ENCODE peak calls at places on chromosomes 3 and 15, in five cellular contexts. One of them, this sample, is unnamed.

GRCh38 chr15:96344706-96345559 is 14.4 kb downstream of the NR2F2 start:
- DNase-seq in transverse colon: no peak
- DNase-seq in MM.1S: no peak
- DNase-seq in endodermal cell: peak; percentile 68
- DNase-seq in effector memory CD4-positive, alpha-beta T cell: no peak
- DNase-seq in this sample: no peak

GRCh38 chr15:89383635-89384604 is 49.3 kb upstream of the POLG start:
- DNase-seq in transverse colon: peak; percentile 53
- DNase-seq in MM.1S: no peak
- DNase-seq in effector memory CD4-positive, alpha-beta T cell: no peak
- DNase-seq in endodermal cell: peak; percentile 53
- DNase-seq in this sample: no peak

GRCh38 chr15:71448688-71449114 is 333.4 kb downstream of the THSD4 start:
- DNase-seq in effector memory CD4-positive, alpha-beta T cell: no peak
- DNase-seq in transverse colon: peak; percentile 22
- DNase-seq in MM.1S: peak; percentile 45
- DNase-seq in endodermal cell: peak; percentile 88
- DNase-seq in this sample: no peak

GRCh38 chr3:62955126-62955525 is 79.9 kb upstream of the CADPS start:
- DNase-seq in effector memory CD4-positive, alpha-beta T cell: no peak
- DNase-seq in transverse colon: no peak
- DNase-seq in MM.1S: no peak
- DNase-seq in endodermal cell: peak; percentile 87
- DNase-seq in this sample: no peak

GRCh38 chr3:8784676-8785435 is 15.4 kb upstream of the OXTR start:
- DNase-seq in effector memory CD4-positive, alpha-beta T cell: no peak
- DNase-seq in endodermal cell: no peak
- DNase-seq in MM.1S: no peak
- DNase-seq in transverse colon: no peak
- DNase-seq in this sample: no peak

GRCh38 chr3:184229424-184230080 is at the start of gene VWA5B2:
- DNase-seq in MM.1S: peak; percentile 89
- DNase-seq in effector memory CD4-positive, alpha-beta T cell: peak; percentile 65
- DNase-seq in transverse colon: peak; percentile 65
- DNase-seq in endodermal cell: peak; percentile 90
- DNase-seq in this sample: peak; percentile 67

GRCh38 chr15:82100116-82100795 is 54.4 kb upstream of the MEX3B start:
- DNase-seq in transverse colon: no peak
- DNase-seq in endodermal cell: no peak
- DNase-seq in effector memory CD4-positive, alpha-beta T cell: no peak
- DNase-seq in MM.1S: no peak
- DNase-seq in this sample: no peak

GRCh38 chr15:68719051-68719450 is 101.6 kb downstream of the ANP32A start:
- DNase-seq in transverse colon: no peak
- DNase-seq in effector memory CD4-positive, alpha-beta T cell: no peak
- DNase-seq in endodermal cell: no peak
- DNase-seq in MM.1S: no peak
- DNase-seq in this sample: no peak

GRCh38 chr3:138369151-138369900 is 20.9 kb downstream of the MRAS start:
- DNase-seq in endodermal cell: no peak
- DNase-seq in effector memory CD4-positive, alpha-beta T cell: no peak
- DNase-seq in transverse colon: no peak
- DNase-seq in MM.1S: no peak
- DNase-seq in this sample: no peak

GRCh38 chr3:52614689-52615088 is 71.0 kb downstream of the PBRM1 start:
- DNase-seq in MM.1S: no peak
- DNase-seq in transverse colon: no peak
- DNase-seq in effector memory CD4-positive, alpha-beta T cell: no peak
- DNase-seq in endodermal cell: no peak
- DNase-seq in this sample: no peak

GRCh38 chr15:68113273-68113672 is 59.2 kb downstream of the PIAS1 start:
- DNase-seq in endodermal cell: no peak
- DNase-seq in effector memory CD4-positive, alpha-beta T cell: no peak
- DNase-seq in transverse colon: no peak
- DNase-seq in MM.1S: no peak
- DNase-seq in this sample: no peak

GRCh38 chr3:149621218-149622005 is 36.4 kb downstream of the WWTR1 start:
- DNase-seq in endodermal cell: no peak
- DNase-seq in effector memory CD4-positive, alpha-beta T cell: no peak
- DNase-seq in transverse colon: no peak
- DNase-seq in MM.1S: peak; percentile 70
- DNase-seq in this sample: no peak

GRCh38 chr3:182683335-182684257 is 109.7 kb upstream of the ATP11B start:
- DNase-seq in transverse colon: peak; percentile 74
- DNase-seq in endodermal cell: peak; percentile 90
- DNase-seq in MM.1S: peak; percentile 90
- DNase-seq in effector memory CD4-positive, alpha-beta T cell: no peak
- DNase-seq in this sample: peak; percentile 61

GRCh38 chr3:97957617-97958311 is 14.5 kb downstream of the RIOX2 start:
- DNase-seq in transverse colon: peak; percentile 34
- DNase-seq in effector memory CD4-positive, alpha-beta T cell: no peak
- DNase-seq in MM.1S: no peak
- DNase-seq in endodermal cell: no peak
- DNase-seq in this sample: no peak

GRCh38 chr15:62125763-62126162 is 39.3 kb downstream of the C2CD4B start:
- DNase-seq in transverse colon: peak; percentile 50
- DNase-seq in effector memory CD4-positive, alpha-beta T cell: no peak
- DNase-seq in MM.1S: no peak
- DNase-seq in endodermal cell: no peak
- DNase-seq in this sample: no peak

GRCh38 chr3:148254402-148254801 is 443.3 kb upstream of the AGTR1 start:
- DNase-seq in MM.1S: no peak
- DNase-seq in endodermal cell: no peak
- DNase-seq in transverse colon: no peak
- DNase-seq in effector memory CD4-positive, alpha-beta T cell: no peak
- DNase-seq in this sample: no peak

GRCh38 chr3:47009225-47010049 is 30.0 kb downstream of the NBEAL2 start:
- DNase-seq in MM.1S: no peak
- DNase-seq in transverse colon: peak; percentile 85
- DNase-seq in endodermal cell: peak; percentile 95
- DNase-seq in effector memory CD4-positive, alpha-beta T cell: peak; percentile 56
- DNase-seq in this sample: peak; percentile 70

GRCh38 chr3:185934726-185935464 is 2.9 kb downstream of the TRA2B start:
- DNase-seq in MM.1S: no peak
- DNase-seq in effector memory CD4-positive, alpha-beta T cell: no peak
- DNase-seq in transverse colon: no peak
- DNase-seq in endodermal cell: peak; percentile 14
- DNase-seq in this sample: no peak
- H3K4me1 ChIP-seq in MM.1S: peaks cover 43% of the 10 kb centered on the region
- H3K4me1 ChIP-seq in effector memory CD4-positive, alpha-beta T cell: peaks cover 26% of the 10 kb centered on the region
- H3K4me1 ChIP-seq in transverse colon: peaks cover 53% of the 10 kb centered on the region
- H3K4me1 ChIP-seq in endodermal cell: peaks cover 10% of the 10 kb centered on the region
- H3K4me1 ChIP-seq in this sample: peaks cover 38% of the 10 kb centered on the region

DNA sequence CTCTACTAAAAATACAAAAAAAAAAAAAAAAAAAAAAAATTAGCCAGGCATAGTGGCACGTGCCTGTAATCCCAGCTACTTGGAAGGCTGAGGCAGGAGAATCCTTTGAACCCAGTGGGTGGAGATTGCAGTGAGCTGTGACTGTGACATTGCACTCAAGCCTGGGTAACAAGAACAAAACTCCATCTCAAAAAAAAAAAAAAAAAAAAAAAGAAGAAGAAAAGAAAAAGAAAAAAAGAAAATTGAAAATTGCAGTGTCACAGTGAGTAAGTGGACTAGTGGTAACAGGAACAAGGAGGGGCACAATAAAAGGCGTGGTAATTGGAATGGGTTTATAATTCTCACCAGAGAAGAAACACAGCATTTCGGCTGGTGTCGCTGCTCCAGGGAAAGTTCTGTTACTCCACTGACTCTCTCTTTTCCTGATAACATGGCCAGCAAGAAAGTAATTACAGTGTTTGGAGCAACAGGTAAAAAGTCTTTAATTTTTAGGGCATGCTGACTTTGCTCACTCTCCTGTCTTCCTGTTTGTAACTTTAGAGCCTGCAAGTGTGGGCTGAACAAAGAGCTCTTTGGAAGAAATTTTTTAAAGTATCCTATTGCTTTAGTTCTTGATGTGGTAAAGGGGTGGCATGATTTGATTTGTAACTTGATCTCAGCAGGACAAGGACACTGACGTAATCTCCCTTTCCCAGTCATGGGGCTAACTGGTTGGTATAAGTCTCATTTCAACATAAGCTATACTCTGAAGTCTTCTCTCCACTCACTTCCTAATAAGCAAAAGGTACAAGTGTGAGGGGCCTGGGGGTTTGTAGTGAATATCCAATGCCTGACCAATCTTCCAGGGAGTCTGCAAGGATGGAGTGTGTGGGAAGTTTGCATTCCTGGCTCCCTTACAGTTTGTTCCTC is 22.0 kb upstream of the TRA2B start:
- DNase-seq in endodermal cell: no peak
- DNase-seq in effector memory CD4-positive, alpha-beta T cell: no peak
- DNase-seq in MM.1S: no peak
- DNase-seq in transverse colon: peak; percentile 64
- DNase-seq in this sample: peak; percentile 53
- H3K27ac ChIP-seq in endodermal cell: no peak overlapping the region
- H3K27ac ChIP-seq in effector memory CD4-positive, alpha-beta T cell: no peak overlapping the region
- H3K27ac ChIP-seq in MM.1S: no peak overlapping the region
- H3K27ac ChIP-seq in transverse colon: peak overlapping the region; percentile 77
- H3K27ac ChIP-seq in this sample: no peak overlapping the region

GRCh38 chr3:66489115-66489514 is 11.7 kb downstream of the LRIG1 start:
- DNase-seq in effector memory CD4-positive, alpha-beta T cell: no peak
- DNase-seq in transverse colon: no peak
- DNase-seq in endodermal cell: no peak
- DNase-seq in MM.1S: no peak
- DNase-seq in this sample: no peak
- H3K4me1 ChIP-seq in effector memory CD4-positive, alpha-beta T cell: peaks cover 41% of the 10 kb centered on the region
- H3K4me1 ChIP-seq in transverse colon: peaks cover 71% of the 10 kb centered on the region
- H3K4me1 ChIP-seq in endodermal cell: peaks cover 24% of the 10 kb centered on the region
- H3K4me1 ChIP-seq in MM.1S: peaks cover 65% of the 10 kb centered on the region
- H3K4me1 ChIP-seq in this sample: peaks cover 52% of the 10 kb centered on the region

DNA sequence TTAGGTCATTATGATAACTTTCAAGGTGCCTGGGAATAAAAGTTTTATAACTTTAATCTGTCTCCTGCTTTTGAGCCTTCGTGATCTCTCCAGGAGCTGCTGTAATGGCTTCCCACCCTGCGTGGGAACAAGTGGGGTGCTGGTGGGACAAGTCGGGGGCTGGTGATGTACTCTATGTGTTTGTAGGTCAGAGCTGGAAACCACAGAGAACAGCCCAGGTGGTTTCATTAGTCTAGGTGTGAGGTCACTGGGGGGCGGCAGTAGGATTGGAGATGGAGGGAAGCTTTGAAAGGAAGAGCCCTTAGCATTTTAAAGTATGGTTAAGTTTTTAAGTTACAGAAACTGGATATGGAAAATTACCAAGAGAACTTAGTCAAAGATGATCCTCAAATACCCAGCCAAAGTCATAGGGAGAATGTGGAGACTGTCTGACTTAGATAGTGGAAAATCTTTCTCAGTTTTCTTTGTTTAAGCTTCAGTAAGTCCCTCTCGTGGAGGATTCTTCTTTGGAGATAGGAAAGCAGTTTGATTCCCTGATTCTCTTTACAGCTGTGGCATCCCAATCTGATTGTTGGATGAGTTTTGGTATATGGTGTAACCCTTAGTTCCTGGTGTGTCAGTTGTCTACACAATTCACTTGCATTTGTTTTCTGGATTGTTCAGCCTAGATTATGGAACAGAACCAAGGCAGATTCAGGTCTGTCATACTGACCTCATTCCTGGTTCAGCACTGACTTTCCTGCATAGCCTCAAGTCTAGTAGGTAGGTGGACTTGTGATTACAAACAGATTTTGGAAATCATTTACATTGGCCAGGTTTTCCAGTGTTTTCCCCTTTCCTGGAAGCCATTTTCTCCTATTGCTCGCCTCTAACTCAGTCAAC is 115.6 kb downstream of the FNDC3B start:
- DNase-seq in effector memory CD4-positive, alpha-beta T cell: no peak
- DNase-seq in transverse colon: peak; percentile 56
- DNase-seq in MM.1S: no peak
- DNase-seq in endodermal cell: peak; percentile 60
- DNase-seq in this sample: no peak
- H3K27ac ChIP-seq in effector memory CD4-positive, alpha-beta T cell: no peak overlapping the region
- H3K27ac ChIP-seq in transverse colon: peak overlapping the region; percentile 82
- H3K27ac ChIP-seq in MM.1S: no peak overlapping the region
- H3K27ac ChIP-seq in endodermal cell: no peak overlapping the region
- H3K27ac ChIP-seq in this sample: no peak overlapping the region

DNA sequence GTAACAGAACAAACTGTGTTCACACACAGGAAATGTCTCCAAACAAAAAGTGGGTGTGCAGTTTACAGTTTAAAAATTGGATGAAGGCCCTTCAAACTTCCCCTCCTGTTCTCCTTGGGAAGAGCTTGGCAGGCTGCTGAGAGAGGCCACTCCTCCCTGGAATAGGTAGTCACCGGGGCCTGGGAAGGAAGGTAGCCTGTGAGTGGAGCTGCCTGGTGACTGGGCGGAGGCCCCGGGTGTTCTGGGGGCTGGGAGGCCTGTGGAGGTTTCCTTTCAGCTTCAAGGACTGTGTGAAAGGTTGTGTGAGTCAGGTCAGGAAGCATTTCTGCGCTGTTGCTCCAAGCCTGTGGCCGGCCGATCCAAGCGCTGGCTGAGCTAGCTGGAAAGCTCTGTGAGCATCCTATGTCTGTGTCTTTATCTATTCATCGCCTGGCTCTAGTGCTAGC is 14.1 kb downstream of the SLCO3A1 start:
- DNase-seq in endodermal cell: peak; percentile 84
- DNase-seq in effector memory CD4-positive, alpha-beta T cell: no peak
- DNase-seq in transverse colon: peak; percentile 85
- DNase-seq in MM.1S: no peak
- DNase-seq in this sample: no peak
- H3K4me1 ChIP-seq in endodermal cell: no peaks in the 10 kb centered on the region
- H3K4me1 ChIP-seq in effector memory CD4-positive, alpha-beta T cell: peaks cover 62% of the 10 kb centered on the region
- H3K4me1 ChIP-seq in transverse colon: peaks cover 17% of the 10 kb centered on the region
- H3K4me1 ChIP-seq in MM.1S: no peaks in the 10 kb centered on the region
- H3K4me1 ChIP-seq in this sample: peaks cover 46% of the 10 kb centered on the region

GRCh38 chr3:152241142-152242067 is 27.3 kb upstream of the MBNL1 start:
- DNase-seq in MM.1S: peak; percentile 61
- DNase-seq in effector memory CD4-positive, alpha-beta T cell: no peak
- DNase-seq in endodermal cell: no peak
- DNase-seq in transverse colon: no peak
- DNase-seq in this sample: no peak

GRCh38 chr3:152244156-152244888 is 24.4 kb upstream of the MBNL1 start:
- DNase-seq in transverse colon: no peak
- DNase-seq in MM.1S: no peak
- DNase-seq in endodermal cell: no peak
- DNase-seq in effector memory CD4-positive, alpha-beta T cell: no peak
- DNase-seq in this sample: peak; percentile 40

GRCh38 chr3:152245498-152246175 is 23.1 kb upstream of the MBNL1 start:
- DNase-seq in MM.1S: no peak
- DNase-seq in effector memory CD4-positive, alpha-beta T cell: no peak
- DNase-seq in endodermal cell: no peak
- DNase-seq in transverse colon: no peak
- DNase-seq in this sample: no peak

GRCh38 chr3:152243301-152243711 is 25.4 kb upstream of the MBNL1 start:
- DNase-seq in endodermal cell: no peak
- DNase-seq in effector memory CD4-positive, alpha-beta T cell: no peak
- DNase-seq in transverse colon: no peak
- DNase-seq in MM.1S: peak; percentile 85
- DNase-seq in this sample: peak; percentile 53
- H3K27ac ChIP-seq in endodermal cell: no peak overlapping the region
- H3K27ac ChIP-seq in effector memory CD4-positive, alpha-beta T cell: peak overlapping the region; percentile 72
- H3K27ac ChIP-seq in transverse colon: peak overlapping the region; percentile 76
- H3K27ac ChIP-seq in MM.1S: peak overlapping the region; percentile 6
- H3K27ac ChIP-seq in this sample: peak overlapping the region; percentile 72

This sample was measured in naive thymus-derived CD4-positive, alpha-beta T cell.